ENCODE peak calls at places on chromosome 14, in six cellular contexts. N is right cardiac atrium; J is stimulated activated CD4-positive, alpha-beta T cell treated with anti-CD3 and anti-CD28 coated beads, Interleukin-1b, Interleukin-23, amount 100 ng/mL, for 48 hours; Y is RCC 7860; B is AG04450; C is uterus. S is an unnamed sample.

GRCh38 chr14:98210045-98210678 is 1061.8 kb downstream of the BCL11B start:
- DNase-seq in N (no peak), J (peak), Y (no peak), B (no peak), C (no peak), S (peak)

GRCh38 chr14:64423987-64424386 is 35.8 kb downstream of the MTHFD1 start:
- DNase-seq in N (no peak), J (peak), Y (no peak), B (no peak), C (no peak), S (no peak)

GRCh38 chr14:59582845-59583509 is 6.4 kb upstream of the CCDC175 start:
- DNase-seq in N (no peak), J (no peak), Y (no peak), B (no peak), C (no peak), S (no peak)

GRCh38 chr14:50533806-50534205 is 1.4 kb upstream of the MAP4K5 start:
- DNase-seq in N (no peak), J (no peak), Y (no peak), B (no peak), C (no peak), S (no peak)

GRCh38 chr14:59318908-59319307 is 130.4 kb downstream of the DAAM1 start:
- DNase-seq in N (peak), J (no peak), Y (no peak), B (no peak), C (no peak), S (no peak)

GRCh38 chr14:73269729-73270651 is 32.7 kb downstream of the PAPLN start:
- DNase-seq in N (peak), J (no peak), Y (peak), B (no peak), C (no peak), S (no peak)

GRCh38 chr14:42710071-42710470 is 1103.4 kb downstream of the LRFN5 start:
- DNase-seq in N (no peak), J (no peak), Y (no peak), B (no peak), C (no peak), S (no peak)

GRCh38 chr14:104514156-104514848 is 65.3 kb upstream of the C14orf180 start:
- DNase-seq in N (no peak), J (no peak), Y (no peak), B (no peak), C (no peak), S (no peak)

GRCh38 chr14:69363055-69363454 is 35.0 kb downstream of the ERH start:
- DNase-seq in N (peak), J (no peak), Y (no peak), B (peak), C (no peak), S (no peak)

GRCh38 chr14:24298892-24299254 is 707 bp downstream of the DHRS1 start:
- DNase-seq in N (no peak), J (peak), Y (peak), B (peak), C (no peak), S (no peak)

GRCh38 chr14:31993521-31993941 is 83.6 kb upstream of the ARHGAP5 start:
- DNase-seq in N (no peak), J (no peak), Y (peak), B (no peak), C (no peak), S (no peak)

GRCh38 chr14:37712976-37713431 is 117.6 kb downstream of the TTC6 start:
- DNase-seq in N (no peak), J (no peak), Y (no peak), B (no peak), C (no peak), S (no peak)

GRCh38 chr14:93752980-93753561 is 35.2 kb downstream of the PRIMA1 start:
- DNase-seq in N (peak), J (no peak), Y (no peak), B (no peak), C (no peak), S (no peak)

GRCh38 chr14:87934185-87934584 is 58.8 kb downstream of the GALC start:
- DNase-seq in N (no peak), J (no peak), Y (no peak), B (no peak), C (no peak), S (no peak)

GRCh38 chr14:33902363-33902762 is 48.5 kb downstream of the EGLN3 start:
- DNase-seq in N (no peak), J (no peak), Y (no peak), B (no peak), C (no peak), S (no peak)

GRCh38 chr14:73233564-73233963 is 3.7 kb upstream of the PAPLN start:
- DNase-seq in N (no peak), J (no peak), Y (no peak), B (no peak), C (no peak), S (no peak)

GRCh38 chr14:32254952-32255679 is 52.0 kb upstream of the RNU6-8 start:
- DNase-seq in N (peak), J (peak), Y (peak), B (peak), C (peak), S (peak)

GRCh38 chr14:77355811-77356210 is 21.1 kb downstream of the TMED8 start:
- DNase-seq in N (no peak), J (no peak), Y (no peak), B (no peak), C (no peak), S (no peak)

GRCh38 chr14:104073764-104074163 is 11.7 kb upstream of the ASPG start:
- DNase-seq in N (no peak), J (no peak), Y (no peak), B (no peak), C (no peak), S (no peak)

GRCh38 chr14:97705976-97706375 is 908.8 kb downstream of the VRK1 start:
- DNase-seq in N (no peak), J (no peak), Y (no peak), B (no peak), C (no peak), S (no peak)

GRCh38 chr14:64244279-64244678 is 49.9 kb downstream of the ESR2 start:
- DNase-seq in N (peak), J (no peak), Y (no peak), B (no peak), C (no peak), S (no peak)

GRCh38 chr14:77889971-77890442 is 90.1 kb downstream of the ADCK1 start:
- DNase-seq in N (peak), J (no peak), Y (no peak), B (peak), C (no peak), S (no peak)

GRCh38 chr14:104770072-104770579 is 17.2 kb downstream of the SIVA1 start:
- DNase-seq in N (no peak), J (no peak), Y (no peak), B (no peak), C (no peak), S (no peak)

GRCh38 chr14:105092912-105093425 is 27.7 kb upstream of the GPR132 start:
- DNase-seq in N (peak), J (peak), Y (peak), B (no peak), C (peak), S (peak)

GRCh38 chr14:36067428-36068187 is 108.9 kb downstream of the PTCSC3 start:
- DNase-seq in N (no peak), J (no peak), Y (no peak), B (no peak), C (no peak), S (no peak)

GRCh38 chr14:100889641-100890040 is 13.9 kb downstream of the RTL1 start:
- DNase-seq in N (no peak), J (no peak), Y (no peak), B (no peak), C (peak), S (no peak)

GRCh38 chr14:38127784-38128183 is 79.9 kb upstream of the SSTR1 start:
- DNase-seq in N (no peak), J (no peak), Y (no peak), B (no peak), C (no peak), S (no peak)

GRCh38 chr14:98112211-98112780 is 1159.7 kb downstream of the BCL11B start:
- DNase-seq in N (no peak), J (no peak), Y (no peak), B (no peak), C (no peak), S (no peak)

GRCh38 chr14:77508249-77508648 is 9.6 kb upstream of the ISM2 start:
- DNase-seq in N (no peak), J (no peak), Y (no peak), B (peak), C (no peak), S (no peak)

GRCh38 chr14:71532790-71533189 is 399.4 kb upstream of the RGS6 start:
- DNase-seq in N (no peak), J (no peak), Y (no peak), B (no peak), C (no peak), S (no peak)

GRCh38 chr14:36662543-36663403 is 1.1 kb downstream of the PAX9 start:
- DNase-seq in N (no peak), J (no peak), Y (no peak), B (no peak), C (no peak), S (no peak)

GRCh38 chr14:100677925-100678765 is 48.5 kb upstream of the DLK1 start:
- DNase-seq in N (peak), J (no peak), Y (no peak), B (peak), C (peak), S (no peak)

GRCh38 chr14:89425931-89426330 is 8.9 kb upstream of the FOXN3 start:
- DNase-seq in N (no peak), J (peak), Y (peak), B (peak), C (no peak), S (no peak)

GRCh38 chr14:72129283-72129682 is 197.1 kb downstream of the RGS6 start:
- DNase-seq in N (no peak), J (no peak), Y (no peak), B (no peak), C (no peak), S (no peak)

GRCh38 chr14:92475451-92476187 is 38.0 kb upstream of the RIN3 start:
- DNase-seq in N (peak), J (no peak), Y (no peak), B (no peak), C (no peak), S (no peak)

GRCh38 chr14:32761381-32761968 is 177.2 kb upstream of the NPAS3 start:
- DNase-seq in N (no peak), J (no peak), Y (no peak), B (no peak), C (no peak), S (no peak)

GRCh38 chr14:38629412-38629811 is 373.5 kb upstream of the CLEC14A start:
- DNase-seq in N (no peak), J (no peak), Y (no peak), B (no peak), C (no peak), S (no peak)

GRCh38 chr14:94769413-94770250 is at the start of gene GSC:
- DNase-seq in N (peak), J (peak), Y (no peak), B (no peak), C (no peak), S (no peak)

GRCh38 chr14:51546603-51547258 is 105.0 kb upstream of the FRMD6 start:
- DNase-seq in N (no peak), J (no peak), Y (no peak), B (no peak), C (no peak), S (no peak)

S was measured in activated naive CD4-positive, alpha-beta T cell treated with Interleukin-2 at 50 U/mL for 16 hours.